ENCODE peak calls at places on chromosomes 2 and 18, in six cellular contexts. U is GM23338, L is lower lobe of right lung, M is neural progenitor cell, F is foreskin fibroblast, O is A549. C is an unnamed sample.

GRCh38 chr2:170813611-170814550 is 2.8 kb upstream of the GAD1 start:
- DNase-seq in L (no peak), U (peak), F (peak), M (peak), O (peak), C (peak)

GRCh38 chr18:79826966-79827365 is 29.2 kb downstream of the KCNG2 start:
- DNase-seq in L (no peak), U (peak), M (no peak), O (no peak), F (no peak), C (no peak)

GRCh38 chr2:201362396-201362795 is 5.3 kb upstream of the FLACC1 start:
- DNase-seq in U (no peak), F (peak), M (no peak), O (no peak), L (no peak), C (no peak)

GRCh38 chr2:152594792-152595191 is 122.5 kb downstream of the PRPF40A start:
- DNase-seq in F (no peak), M (no peak), U (no peak), O (no peak), L (no peak), C (no peak)

GRCh38 chr2:165952600-165953210 is 871 bp downstream of the TTC21B start:
- DNase-seq in U (no peak), M (no peak), L (no peak), O (no peak), F (peak), C (no peak)

GRCh38 chr2:23346781-23347180 is 38.2 kb upstream of the KLHL29 start:
- DNase-seq in M (no peak), F (no peak), O (no peak), L (no peak), U (no peak), C (no peak)

GRCh38 chr2:121977326-121977725 is 221.9 kb downstream of the TSN start:
- DNase-seq in L (no peak), M (no peak), U (no peak), O (no peak), F (no peak), C (no peak)

GRCh38 chr2:38581193-38582147 is 21.3 kb downstream of the HNRNPLL start:
- DNase-seq in O (peak), L (peak), U (peak), F (peak), M (peak), C (no peak)

GRCh38 chr18:79819951-79820351 is 22.2 kb downstream of the KCNG2 start:
- DNase-seq in O (no peak), U (no peak), M (no peak), F (no peak), L (no peak), C (no peak)

GRCh38 chr18:72107647-72108046 is 436.5 kb downstream of the CBLN2 start:
- DNase-seq in M (peak), L (no peak), O (peak), F (peak), U (peak), C (no peak)

GRCh38 chr2:210277133-210277532 is 37.8 kb downstream of the MYL1 start:
- DNase-seq in F (no peak), M (no peak), L (no peak), O (no peak), U (no peak), C (no peak)

GRCh38 chr2:150133623-150134022 is 353.8 kb downstream of the RND3 start:
- DNase-seq in M (no peak), O (peak), F (peak), L (no peak), U (no peak), C (no peak)

GRCh38 chr2:48727560-48727959 is 28.0 kb downstream of the LHCGR start:
- DNase-seq in U (no peak), L (no peak), M (no peak), F (peak), O (no peak), C (no peak)

GRCh38 chr2:97712693-97713295 is 582 bp upstream of the ZAP70 start:
- DNase-seq in O (no peak), F (no peak), L (no peak), U (no peak), M (no peak), C (no peak)

GRCh38 chr2:101427240-101427639 is 39.9 kb upstream of the CREG2 start:
- DNase-seq in O (no peak), U (no peak), M (no peak), F (no peak), L (no peak), C (no peak)

GRCh38 chr2:67559156-67559555 is 162.0 kb downstream of the ETAA1 start:
- DNase-seq in L (no peak), U (no peak), O (no peak), M (no peak), F (no peak), C (no peak)

GRCh38 chr2:20728114-20728758 is 61.3 kb downstream of the GDF7 start:
- DNase-seq in M (peak), U (no peak), L (no peak), O (no peak), F (no peak), C (peak)

GRCh38 chr18:74683573-74683972 is 85.9 kb downstream of the ZNF407 start:
- DNase-seq in O (no peak), M (no peak), F (peak), U (no peak), L (no peak), C (no peak)

GRCh38 chr2:127715778-127716449 is 14.6 kb downstream of the SFT2D3 start:
- DNase-seq in F (no peak), U (peak), M (peak), L (no peak), O (no peak), C (no peak)

GRCh38 chr2:117875786-117876185 is 61.3 kb downstream of the DDX18 start:
- DNase-seq in U (no peak), O (no peak), L (no peak), M (no peak), F (no peak), C (no peak)

GRCh38 chr2:218327451-218327850 is 29.2 kb upstream of the CATIP start:
- DNase-seq in M (no peak), F (no peak), O (no peak), L (no peak), U (no peak), C (no peak)

GRCh38 chr18:38487521-38487920 is 921.9 kb upstream of the CELF4 start:
- DNase-seq in U (peak), L (no peak), O (no peak), M (no peak), F (no peak), C (no peak)

GRCh38 chr2:178204987-178205386 is 10.7 kb downstream of the OSBPL6 start:
- DNase-seq in O (no peak), L (no peak), F (no peak), M (no peak), U (no peak), C (no peak)

GRCh38 chr2:129011466-129012061 is 692.9 kb upstream of the HS6ST1 start:
- DNase-seq in M (no peak), F (no peak), O (no peak), U (no peak), L (no peak), C (no peak)

GRCh38 chr2:216897561-216898203 is 37.8 kb upstream of the TNP1 start:
- DNase-seq in M (no peak), O (no peak), F (no peak), U (no peak), L (no peak), C (no peak)

GRCh38 chr2:99571609-99572344 is 82.0 kb upstream of the REV1 start:
- DNase-seq in F (no peak), M (peak), L (no peak), O (no peak), U (no peak), C (no peak)

GRCh38 chr2:228541794-228542193 is 360.3 kb upstream of the SPHKAP start:
- DNase-seq in O (no peak), F (peak), U (no peak), L (no peak), M (no peak), C (no peak)

GRCh38 chr2:56130463-56131070 is 53.2 kb upstream of the CCDC85A start:
- DNase-seq in O (peak), U (peak), L (no peak), M (peak), F (peak), C (peak)
- TF ChIP-seq CTCF in O (peak), U (peak), L (peak), M (peak), F (peak), C (peak)

DNA sequence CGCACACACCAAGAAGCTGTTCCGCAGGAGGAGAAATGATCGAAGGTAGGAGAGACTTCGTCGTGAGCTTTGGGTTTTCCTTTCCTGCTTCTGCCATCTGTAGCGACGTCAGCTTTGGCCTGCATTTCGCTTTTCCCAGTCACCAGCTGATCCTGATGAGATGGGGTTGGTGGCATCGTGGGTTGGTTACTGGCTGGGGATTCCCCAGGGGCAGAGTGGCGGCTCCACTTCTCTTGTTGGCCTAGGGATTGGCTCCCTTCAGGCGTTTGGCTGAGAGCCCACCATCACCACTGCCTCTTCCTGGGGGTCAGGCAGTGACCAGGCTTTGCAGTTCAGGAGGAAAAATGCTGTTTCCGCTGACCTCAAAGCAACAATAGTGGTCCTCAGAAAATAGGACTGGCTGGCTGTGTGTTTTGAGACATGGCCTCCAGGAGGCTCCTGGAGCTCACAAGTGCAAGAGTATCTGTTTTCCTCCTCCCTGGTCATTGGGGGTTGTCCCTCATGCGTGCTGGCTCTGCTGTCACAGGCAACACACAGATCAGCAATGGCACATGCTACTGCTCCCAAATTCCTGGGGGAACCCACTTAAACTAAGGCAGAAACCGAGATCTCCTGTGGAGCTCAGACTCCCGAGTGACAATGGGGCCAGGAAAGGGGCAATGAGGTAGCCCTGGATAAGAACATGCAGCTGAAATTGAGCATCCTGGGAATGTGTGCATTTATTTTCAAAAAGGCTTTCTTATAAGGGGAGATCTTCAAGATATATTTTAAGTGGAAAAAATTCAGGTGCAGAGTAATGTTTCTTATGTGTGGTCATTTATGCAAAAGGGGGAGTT is 173.0 kb downstream of the CTIF start:
- DNase-seq in F (peak), U (peak), M (peak), O (peak), L (no peak), C (peak)
- TF ChIP-seq CTCF in F (peak), U (peak), M (peak), O (no peak), L (peak), C (no peak)

GRCh38 chr2:156896294-156896693 is 361.2 kb upstream of the GALNT5 start:
- DNase-seq in U (no peak), L (no peak), O (no peak), F (peak), M (no peak), C (no peak)

GRCh38 chr2:156891609-156892008 is 365.9 kb upstream of the GALNT5 start:
- DNase-seq in O (no peak), U (no peak), M (no peak), L (no peak), F (no peak), C (no peak)

GRCh38 chr2:156890498-156891148 is 366.9 kb upstream of the GALNT5 start:
- DNase-seq in U (no peak), O (no peak), L (no peak), M (no peak), F (no peak), C (no peak)

GRCh38 chr2:156897548-156897947 is 360.0 kb upstream of the GALNT5 start:
- DNase-seq in L (no peak), F (no peak), U (no peak), O (no peak), M (no peak), C (no peak)

GRCh38 chr2:156892449-156893335 is 364.8 kb upstream of the GALNT5 start:
- DNase-seq in F (peak), U (peak), M (peak), O (peak), L (no peak), C (no peak)
- TF ChIP-seq CTCF in F (peak), U (peak), M (peak), O (peak), L (peak), C (peak)

GRCh38 chr2:188974184-188974583 is at the start of gene COL3A1:
- DNase-seq in L (no peak), F (peak), O (no peak), U (no peak), M (no peak), C (no peak)
- TF ChIP-seq CTCF in L (no peak), F (no peak), O (no peak), U (no peak), M (no peak), C (no peak)

C was measured in endothelial cell.